ENCODE peak calls at places on chromosomes 7 and 10, in nine cellular contexts. D is HTR-8/SVneo; Z is NCI-H1092; Q is ureter; O is activated CD4-positive, alpha-beta T cell treated with anti-CD3 and anti-CD28 coated beads, Interleukin-2, amount 10 ng/mL, durations not matched to agents 24 days and 14 days; E is M059J; B is esophagus squamous epithelium; N is AG08396; U is GM23248. J is an unnamed sample.

GRCh38 chr7:50418934-50419333 is 31.2 kb downstream of the FIGNL1 start:
- DNase-seq in D (no peak), Z (no peak), Q (no peak), O (peak), E (no peak), B (no peak), N (no peak), U (no peak), J (no peak)

GRCh38 chr10:53325073-53325472 is 552.5 kb upstream of the MBL2 start:
- DNase-seq in D (no peak), Z (no peak), Q (no peak), O (no peak), E (no peak), B (no peak), N (peak), U (peak), J (peak)

GRCh38 chr7:2800923-2801682 is 43.0 kb downstream of the GNA12 start:
- DNase-seq in D (no peak), Z (no peak), Q (peak), O (no peak), E (peak), B (no peak), N (peak), U (peak), J (peak)

GRCh38 chr7:33743594-33743993 is 161.7 kb upstream of the BMPER start:
- DNase-seq in D (peak), Z (no peak), Q (no peak), O (no peak), E (peak), B (no peak), N (peak), U (peak), J (peak)

GRCh38 chr10:103622286-103622685 is 128.8 kb downstream of the NEURL1 start:
- DNase-seq in D (no peak), Z (no peak), Q (no peak), O (no peak), E (no peak), B (no peak), N (no peak), U (no peak), J (no peak)

GRCh38 chr7:100582041-100582579 is 3.8 kb downstream of the LRCH4 start:
- DNase-seq in D (no peak), Z (no peak), Q (peak), O (no peak), E (no peak), B (no peak), N (no peak), U (no peak), J (no peak)

GRCh38 chr7:131562941-131563340 is 6.5 kb upstream of the PODXL start:
- DNase-seq in D (no peak), Z (no peak), Q (no peak), O (no peak), E (peak), B (no peak), N (no peak), U (peak), J (peak)

GRCh38 chr10:30782543-30783461 is 153.2 kb upstream of the LYZL2 start:
- DNase-seq in D (no peak), Z (no peak), Q (no peak), O (no peak), E (peak), B (no peak), N (peak), U (peak), J (peak)

GRCh38 chr10:121956111-121957061 is 18.6 kb downstream of the NSMCE4A start:
- DNase-seq in D (no peak), Z (no peak), Q (no peak), O (no peak), E (peak), B (no peak), N (peak), U (peak), J (peak)

GRCh38 chr10:61937631-61938284 is 36.3 kb downstream of the ARID5B start:
- DNase-seq in D (no peak), Z (no peak), Q (no peak), O (peak), E (peak), B (no peak), N (no peak), U (peak), J (peak)

GRCh38 chr7:518630-519428 is 817 bp downstream of the PDGFA start:
- DNase-seq in D (peak), Z (no peak), Q (peak), O (peak), E (peak), B (no peak), N (peak), U (peak), J (peak)

GRCh38 chr7:151700621-151701185 is 176.2 kb downstream of the PRKAG2 start:
- DNase-seq in D (no peak), Z (no peak), Q (no peak), O (no peak), E (peak), B (no peak), N (no peak), U (peak), J (peak)

GRCh38 chr10:50622497-50623298 is 1.1 kb downstream of the SGMS1 start:
- DNase-seq in D (peak), Z (no peak), Q (peak), O (peak), E (peak), B (peak), N (peak), U (peak), J (peak)

GRCh38 chr7:42237891-42238531 is 1.0 kb upstream of the GLI3 start:
- DNase-seq in D (peak), Z (no peak), Q (peak), O (peak), E (peak), B (no peak), N (peak), U (peak), J (peak)

J was measured in IMR-90.